ENCODE peak calls at places on chromosomes 5 and 9, in seven cellular contexts. One of them, this sample, is unnamed.

GRCh38 chr5:171513591-171513990 is 94.1 kb downstream of the FGF18 start:
- DNase-seq in astrocyte of the cerebellum: no peak
- DNase-seq in mesothelial cell of epicardium: no peak
- DNase-seq in AG09309: no peak
- DNase-seq in natural killer cell: no peak
- DNase-seq in CD8-positive, alpha-beta T cell: no peak
- DNase-seq in HL-60: no peak
- DNase-seq in this sample: no peak

GRCh38 chr5:59361454-59361853 is 532.1 kb downstream of the PDE4D start:
- DNase-seq in AG09309: no peak
- DNase-seq in natural killer cell: no peak
- DNase-seq in CD8-positive, alpha-beta T cell: no peak
- DNase-seq in HL-60: no peak
- DNase-seq in astrocyte of the cerebellum: no peak
- DNase-seq in mesothelial cell of epicardium: no peak
- DNase-seq in this sample: no peak

GRCh38 chr9:121326130-121326838 is 43.8 kb downstream of the STOM start:
- DNase-seq in mesothelial cell of epicardium: no peak
- DNase-seq in HL-60: no peak
- DNase-seq in CD8-positive, alpha-beta T cell: no peak
- DNase-seq in natural killer cell: no peak
- DNase-seq in AG09309: no peak
- DNase-seq in astrocyte of the cerebellum: peak
- DNase-seq in this sample: no peak

GRCh38 chr5:120463991-120464626 is at the start of gene PRR16:
- DNase-seq in astrocyte of the cerebellum: no peak
- DNase-seq in AG09309: no peak
- DNase-seq in HL-60: no peak
- DNase-seq in mesothelial cell of epicardium: peak
- DNase-seq in natural killer cell: no peak
- DNase-seq in CD8-positive, alpha-beta T cell: no peak
- DNase-seq in this sample: peak

GRCh38 chr5:59351076-59351794 is 542.3 kb downstream of the PDE4D start:
- DNase-seq in natural killer cell: no peak
- DNase-seq in mesothelial cell of epicardium: no peak
- DNase-seq in AG09309: no peak
- DNase-seq in astrocyte of the cerebellum: peak
- DNase-seq in CD8-positive, alpha-beta T cell: no peak
- DNase-seq in HL-60: no peak
- DNase-seq in this sample: no peak

GRCh38 chr9:70602364-70603019 is 188.0 kb upstream of the KLF9 start:
- DNase-seq in astrocyte of the cerebellum: peak
- DNase-seq in mesothelial cell of epicardium: peak
- DNase-seq in natural killer cell: no peak
- DNase-seq in AG09309: peak
- DNase-seq in CD8-positive, alpha-beta T cell: peak
- DNase-seq in HL-60: no peak
- DNase-seq in this sample: peak

GRCh38 chr9:130898552-130898852 is 1.9 kb upstream of the QRFP start:
- DNase-seq in astrocyte of the cerebellum: no peak
- DNase-seq in mesothelial cell of epicardium: no peak
- DNase-seq in natural killer cell: no peak
- DNase-seq in AG09309: no peak
- DNase-seq in CD8-positive, alpha-beta T cell: no peak
- DNase-seq in HL-60: no peak
- DNase-seq in this sample: no peak

GRCh38 chr5:95760291-95761191 is 29.4 kb downstream of the RHOBTB3 start:
- DNase-seq in astrocyte of the cerebellum: peak
- DNase-seq in natural killer cell: no peak
- DNase-seq in mesothelial cell of epicardium: no peak
- DNase-seq in AG09309: peak
- DNase-seq in CD8-positive, alpha-beta T cell: no peak
- DNase-seq in HL-60: peak
- DNase-seq in this sample: no peak

GRCh38 chr5:109837226-109837861 is 147.6 kb downstream of the MAN2A1 start:
- DNase-seq in mesothelial cell of epicardium: no peak
- DNase-seq in astrocyte of the cerebellum: no peak
- DNase-seq in AG09309: no peak
- DNase-seq in natural killer cell: no peak
- DNase-seq in HL-60: no peak
- DNase-seq in CD8-positive, alpha-beta T cell: no peak
- DNase-seq in this sample: peak

GRCh38 chr9:121260457-121261106 is 7.4 kb upstream of the GSN start:
- DNase-seq in natural killer cell: no peak
- DNase-seq in mesothelial cell of epicardium: no peak
- DNase-seq in AG09309: no peak
- DNase-seq in astrocyte of the cerebellum: no peak
- DNase-seq in HL-60: no peak
- DNase-seq in CD8-positive, alpha-beta T cell: no peak
- DNase-seq in this sample: no peak

GRCh38 chr5:1894243-1894642 is 11.5 kb upstream of the IRX4 start:
- DNase-seq in astrocyte of the cerebellum: no peak
- DNase-seq in natural killer cell: no peak
- DNase-seq in CD8-positive, alpha-beta T cell: no peak
- DNase-seq in mesothelial cell of epicardium: no peak
- DNase-seq in AG09309: no peak
- DNase-seq in HL-60: no peak
- DNase-seq in this sample: no peak

GRCh38 chr5:132385321-132386105 is 16.0 kb downstream of the SLC22A5 start:
- DNase-seq in CD8-positive, alpha-beta T cell: peak
- DNase-seq in AG09309: no peak
- DNase-seq in astrocyte of the cerebellum: no peak
- DNase-seq in mesothelial cell of epicardium: no peak
- DNase-seq in HL-60: no peak
- DNase-seq in natural killer cell: peak
- DNase-seq in this sample: peak

GRCh38 chr5:83510199-83510730 is 38.7 kb downstream of the VCAN start:
- DNase-seq in HL-60: no peak
- DNase-seq in AG09309: no peak
- DNase-seq in natural killer cell: no peak
- DNase-seq in astrocyte of the cerebellum: no peak
- DNase-seq in CD8-positive, alpha-beta T cell: no peak
- DNase-seq in mesothelial cell of epicardium: no peak
- DNase-seq in this sample: no peak

GRCh38 chr9:125815568-125815967 is 68.4 kb downstream of the PBX3 start:
- DNase-seq in CD8-positive, alpha-beta T cell: no peak
- DNase-seq in astrocyte of the cerebellum: no peak
- DNase-seq in AG09309: no peak
- DNase-seq in HL-60: no peak
- DNase-seq in natural killer cell: no peak
- DNase-seq in mesothelial cell of epicardium: no peak
- DNase-seq in this sample: no peak

GRCh38 chr9:114264806-114265550 is 57.9 kb upstream of the ORM1 start:
- DNase-seq in natural killer cell: no peak
- DNase-seq in astrocyte of the cerebellum: no peak
- DNase-seq in mesothelial cell of epicardium: no peak
- DNase-seq in CD8-positive, alpha-beta T cell: no peak
- DNase-seq in HL-60: no peak
- DNase-seq in AG09309: no peak
- DNase-seq in this sample: no peak

GRCh38 chr5:131983244-131983771 is 28.1 kb downstream of the ACSL6 start:
- DNase-seq in natural killer cell: no peak
- DNase-seq in HL-60: no peak
- DNase-seq in AG09309: no peak
- DNase-seq in astrocyte of the cerebellum: peak
- DNase-seq in mesothelial cell of epicardium: no peak
- DNase-seq in CD8-positive, alpha-beta T cell: no peak
- DNase-seq in this sample: peak

GRCh38 chr5:67306997-67307580 is 110.5 kb upstream of the CD180 start:
- DNase-seq in astrocyte of the cerebellum: peak
- DNase-seq in CD8-positive, alpha-beta T cell: no peak
- DNase-seq in AG09309: peak
- DNase-seq in natural killer cell: no peak
- DNase-seq in HL-60: no peak
- DNase-seq in mesothelial cell of epicardium: no peak
- DNase-seq in this sample: no peak

GRCh38 chr5:127615916-127616315 is 33.0 kb upstream of the CTXN3 start:
- DNase-seq in natural killer cell: no peak
- DNase-seq in mesothelial cell of epicardium: no peak
- DNase-seq in AG09309: peak
- DNase-seq in HL-60: no peak
- DNase-seq in CD8-positive, alpha-beta T cell: no peak
- DNase-seq in astrocyte of the cerebellum: no peak
- DNase-seq in this sample: no peak

GRCh38 chr5:36357391-36357790 is 55.7 kb upstream of the RANBP3L start:
- DNase-seq in CD8-positive, alpha-beta T cell: no peak
- DNase-seq in mesothelial cell of epicardium: no peak
- DNase-seq in astrocyte of the cerebellum: peak
- DNase-seq in HL-60: no peak
- DNase-seq in AG09309: peak
- DNase-seq in natural killer cell: no peak
- DNase-seq in this sample: no peak

DNA sequence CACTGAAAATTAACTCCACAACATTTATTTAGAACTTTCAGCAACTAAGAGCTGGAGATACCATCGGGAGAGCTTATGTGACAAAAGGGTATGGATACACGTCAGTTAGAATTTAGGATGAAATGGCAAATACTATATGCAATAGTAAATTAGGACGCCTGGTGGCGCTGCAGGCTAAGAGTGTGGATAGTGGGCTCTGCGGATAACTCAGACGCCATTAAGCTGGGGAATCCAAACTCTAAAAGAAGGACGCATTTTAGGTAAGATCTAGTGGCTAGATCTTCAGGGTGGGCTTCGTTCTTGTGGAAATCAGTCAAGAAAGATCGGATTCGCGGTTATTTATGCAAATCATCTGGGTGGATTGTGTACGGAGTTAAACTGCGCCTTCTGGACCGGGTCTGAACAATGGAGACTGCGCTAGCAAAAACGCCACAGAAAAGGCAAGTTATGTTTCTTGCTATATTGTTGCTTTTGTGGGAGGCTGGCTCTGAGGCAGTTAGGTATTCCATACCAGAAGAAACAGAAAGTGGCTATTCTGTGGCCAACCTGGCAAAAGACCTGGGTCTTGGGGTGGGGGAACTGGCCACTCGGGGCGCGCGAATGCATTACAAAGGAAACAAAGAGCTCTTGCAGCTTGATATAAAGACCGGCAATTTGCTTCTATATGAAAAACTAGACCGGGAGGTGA is at the start of gene PCDHB5:
- DNase-seq in astrocyte of the cerebellum: no peak
- DNase-seq in natural killer cell: no peak
- DNase-seq in HL-60: no peak
- DNase-seq in AG09309: no peak
- DNase-seq in mesothelial cell of epicardium: no peak
- DNase-seq in CD8-positive, alpha-beta T cell: no peak
- DNase-seq in this sample: peak
- TF ChIP-seq CTCF in astrocyte of the cerebellum: peak
- TF ChIP-seq CTCF in natural killer cell: no peak
- TF ChIP-seq CTCF in HL-60: no peak
- TF ChIP-seq CTCF in AG09309: peak
- TF ChIP-seq CTCF in mesothelial cell of epicardium: no peak
- TF ChIP-seq CTCF in CD8-positive, alpha-beta T cell: no peak
- TF ChIP-seq CTCF in this sample: no peak

DNA sequence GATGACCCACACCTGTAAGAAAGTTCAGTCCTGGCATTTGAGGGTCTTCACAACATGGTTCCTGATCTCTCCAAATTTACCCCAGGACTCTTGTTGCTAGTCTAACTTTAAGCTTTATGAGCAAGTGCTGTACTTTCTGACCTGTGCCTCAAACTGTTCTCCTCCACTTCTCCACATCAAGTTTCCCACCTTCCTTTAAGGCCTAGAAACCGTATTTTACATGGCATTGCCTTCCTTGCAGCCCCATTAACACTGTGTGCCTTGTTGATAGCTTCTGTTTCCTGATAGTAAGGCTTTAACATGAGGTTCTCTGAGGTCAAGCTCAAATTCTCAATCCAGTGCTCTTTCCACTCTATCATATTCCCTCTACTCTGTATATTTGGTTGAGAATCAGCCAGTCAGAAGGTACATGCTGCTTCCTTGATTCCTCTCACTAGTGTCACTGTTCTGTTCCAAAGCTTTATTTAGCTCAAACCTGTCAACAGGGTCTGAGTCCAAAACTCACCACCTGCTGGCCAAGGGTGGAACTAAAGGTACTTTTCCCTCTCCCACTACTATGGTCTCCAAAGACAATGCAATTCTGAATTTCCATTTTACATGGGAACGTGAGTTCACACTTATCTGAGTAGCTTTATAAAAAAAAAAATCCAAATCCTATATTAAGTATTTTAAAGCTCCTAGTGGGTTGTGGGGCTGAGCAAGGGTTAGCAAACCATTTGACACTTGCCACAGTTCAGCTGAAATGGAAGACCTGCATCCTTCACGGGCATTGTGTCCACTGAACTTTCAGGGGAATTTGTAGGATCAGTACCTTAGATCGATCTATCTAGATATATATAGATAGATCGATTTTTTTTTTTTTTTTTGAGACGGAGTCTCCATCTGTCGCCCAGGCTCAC is 21.1 kb downstream of the VCP start:
- DNase-seq in AG09309: no peak
- DNase-seq in astrocyte of the cerebellum: no peak
- DNase-seq in CD8-positive, alpha-beta T cell: peak
- DNase-seq in mesothelial cell of epicardium: no peak
- DNase-seq in HL-60: no peak
- DNase-seq in natural killer cell: no peak
- DNase-seq in this sample: peak
- TF ChIP-seq CTCF in AG09309: peak
- TF ChIP-seq CTCF in astrocyte of the cerebellum: peak
- TF ChIP-seq CTCF in CD8-positive, alpha-beta T cell: peak
- TF ChIP-seq CTCF in mesothelial cell of epicardium: peak
- TF ChIP-seq CTCF in HL-60: peak
- TF ChIP-seq CTCF in natural killer cell: peak
- TF ChIP-seq CTCF in this sample: peak

DNA sequence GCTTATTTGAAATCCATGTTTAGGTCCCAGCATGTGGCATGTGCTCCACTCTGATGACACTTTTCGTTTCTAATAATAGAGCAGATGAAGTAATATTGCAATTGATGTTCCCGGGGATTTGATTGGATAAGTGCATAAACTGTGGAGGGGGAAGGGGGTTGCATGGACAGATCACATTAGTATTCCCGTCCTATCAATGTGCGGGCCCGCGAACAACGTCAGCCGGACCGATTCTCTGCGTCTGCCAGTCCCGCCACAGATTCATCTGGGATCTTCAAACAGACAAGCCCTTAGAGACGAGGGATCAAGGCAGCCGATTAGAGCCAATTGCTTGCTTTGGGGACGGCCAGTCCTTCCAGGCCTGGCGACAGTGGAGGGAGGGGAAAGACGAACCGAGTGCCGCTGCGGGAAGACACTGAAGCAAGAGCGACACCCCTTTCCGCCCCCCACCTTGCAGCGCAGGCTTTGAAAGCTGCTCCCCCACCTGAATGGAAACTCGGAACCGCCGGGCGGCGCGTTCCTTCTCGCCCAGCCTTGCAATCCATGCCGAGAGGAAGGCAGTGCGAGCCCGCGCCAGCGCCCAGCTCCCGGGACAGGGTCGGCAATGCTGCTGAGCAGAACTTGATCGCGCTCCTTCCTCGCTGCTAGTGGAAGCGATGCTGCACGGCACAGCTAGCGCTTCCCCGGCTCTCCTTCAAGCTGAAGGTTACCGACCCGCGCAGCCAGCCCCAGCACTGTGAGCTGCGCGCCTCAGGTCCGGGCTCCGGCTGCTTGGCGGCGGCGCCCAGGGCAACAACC is at the start of gene RGS7BP:
- DNase-seq in astrocyte of the cerebellum: peak
- DNase-seq in mesothelial cell of epicardium: peak
- DNase-seq in natural killer cell: no peak
- DNase-seq in AG09309: no peak
- DNase-seq in CD8-positive, alpha-beta T cell: no peak
- DNase-seq in HL-60: no peak
- DNase-seq in this sample: peak
- TF ChIP-seq CTCF in astrocyte of the cerebellum: peak
- TF ChIP-seq CTCF in mesothelial cell of epicardium: no peak
- TF ChIP-seq CTCF in natural killer cell: no peak
- TF ChIP-seq CTCF in AG09309: no peak
- TF ChIP-seq CTCF in CD8-positive, alpha-beta T cell: no peak
- TF ChIP-seq CTCF in HL-60: no peak
- TF ChIP-seq CTCF in this sample: no peak

GRCh38 chr9:136597965-136598364 is 52.1 kb upstream of the NOTCH1 start:
- DNase-seq in astrocyte of the cerebellum: no peak
- DNase-seq in CD8-positive, alpha-beta T cell: no peak
- DNase-seq in natural killer cell: no peak
- DNase-seq in AG09309: no peak
- DNase-seq in mesothelial cell of epicardium: no peak
- DNase-seq in HL-60: no peak
- DNase-seq in this sample: no peak
- TF ChIP-seq CTCF in astrocyte of the cerebellum: no peak
- TF ChIP-seq CTCF in CD8-positive, alpha-beta T cell: no peak
- TF ChIP-seq CTCF in natural killer cell: no peak
- TF ChIP-seq CTCF in AG09309: no peak
- TF ChIP-seq CTCF in mesothelial cell of epicardium: no peak
- TF ChIP-seq CTCF in HL-60: no peak
- TF ChIP-seq CTCF in this sample: no peak

This sample was measured in nephron progenitor cell.